ENCODE peak calls at places on chromosome 10, in ten cellular contexts. One of them, this sample, is unnamed.

GRCh38 chr10:93813507-93814465 is 56.0 kb downstream of the LGI1 start:
- DNase-seq in CD4-positive, alpha-beta T cell: peak
- DNase-seq in nephron progenitor cell: peak
- DNase-seq in lower leg skin: no peak
- DNase-seq in transverse colon: peak
- DNase-seq in left ventricle myocardium inferior: peak
- DNase-seq in fibroblast of the aortic adventitia: peak
- DNase-seq in fibroblast of lung: peak
- DNase-seq in HCT116: peak
- DNase-seq in AG09319: no peak
- DNase-seq in this sample: no peak

GRCh38 chr10:103921750-103922195 is 3.8 kb upstream of the STN1 start:
- DNase-seq in CD4-positive, alpha-beta T cell: no peak
- DNase-seq in nephron progenitor cell: no peak
- DNase-seq in lower leg skin: no peak
- DNase-seq in transverse colon: peak
- DNase-seq in left ventricle myocardium inferior: no peak
- DNase-seq in fibroblast of the aortic adventitia: peak
- DNase-seq in fibroblast of lung: peak
- DNase-seq in HCT116: peak
- DNase-seq in AG09319: no peak
- DNase-seq in this sample: no peak

GRCh38 chr10:95343573-95343972 is 52.8 kb upstream of the PDLIM1 start:
- DNase-seq in CD4-positive, alpha-beta T cell: no peak
- DNase-seq in nephron progenitor cell: no peak
- DNase-seq in lower leg skin: no peak
- DNase-seq in transverse colon: no peak
- DNase-seq in left ventricle myocardium inferior: no peak
- DNase-seq in fibroblast of the aortic adventitia: no peak
- DNase-seq in fibroblast of lung: no peak
- DNase-seq in HCT116: no peak
- DNase-seq in AG09319: no peak
- DNase-seq in this sample: no peak

GRCh38 chr10:36183056-36183455 is 541.0 kb upstream of the FZD8 start:
- DNase-seq in CD4-positive, alpha-beta T cell: no peak
- DNase-seq in nephron progenitor cell: no peak
- DNase-seq in lower leg skin: no peak
- DNase-seq in transverse colon: no peak
- DNase-seq in left ventricle myocardium inferior: no peak
- DNase-seq in fibroblast of the aortic adventitia: no peak
- DNase-seq in fibroblast of lung: no peak
- DNase-seq in HCT116: no peak
- DNase-seq in AG09319: no peak
- DNase-seq in this sample: no peak

GRCh38 chr10:28765641-28766040 is 88.3 kb downstream of the BAMBI start:
- DNase-seq in CD4-positive, alpha-beta T cell: no peak
- DNase-seq in nephron progenitor cell: no peak
- DNase-seq in lower leg skin: no peak
- DNase-seq in transverse colon: no peak
- DNase-seq in left ventricle myocardium inferior: no peak
- DNase-seq in fibroblast of the aortic adventitia: no peak
- DNase-seq in fibroblast of lung: no peak
- DNase-seq in HCT116: no peak
- DNase-seq in AG09319: no peak
- DNase-seq in this sample: no peak

GRCh38 chr10:43220971-43221418 is 45.9 kb downstream of the RASGEF1A start:
- DNase-seq in CD4-positive, alpha-beta T cell: no peak
- DNase-seq in nephron progenitor cell: no peak
- DNase-seq in lower leg skin: peak
- DNase-seq in transverse colon: peak
- DNase-seq in left ventricle myocardium inferior: peak
- DNase-seq in fibroblast of the aortic adventitia: no peak
- DNase-seq in fibroblast of lung: no peak
- DNase-seq in HCT116: no peak
- DNase-seq in AG09319: no peak
- DNase-seq in this sample: no peak

GRCh38 chr10:107548301-107548700 is 383.8 kb upstream of the SORCS1 start:
- DNase-seq in CD4-positive, alpha-beta T cell: no peak
- DNase-seq in nephron progenitor cell: no peak
- DNase-seq in lower leg skin: no peak
- DNase-seq in transverse colon: no peak
- DNase-seq in left ventricle myocardium inferior: no peak
- DNase-seq in fibroblast of the aortic adventitia: no peak
- DNase-seq in fibroblast of lung: no peak
- DNase-seq in HCT116: no peak
- DNase-seq in AG09319: no peak
- DNase-seq in this sample: no peak

GRCh38 chr10:75395955-75396860 is 5.4 kb downstream of the ZNF503 start:
- DNase-seq in CD4-positive, alpha-beta T cell: no peak
- DNase-seq in nephron progenitor cell: peak
- DNase-seq in lower leg skin: no peak
- DNase-seq in transverse colon: peak
- DNase-seq in left ventricle myocardium inferior: peak
- DNase-seq in fibroblast of the aortic adventitia: peak
- DNase-seq in fibroblast of lung: peak
- DNase-seq in HCT116: no peak
- DNase-seq in AG09319: no peak
- DNase-seq in this sample: no peak

GRCh38 chr10:94403034-94403822 is 887 bp downstream of the TBC1D12 start:
- DNase-seq in CD4-positive, alpha-beta T cell: peak
- DNase-seq in nephron progenitor cell: peak
- DNase-seq in lower leg skin: peak
- DNase-seq in transverse colon: peak
- DNase-seq in left ventricle myocardium inferior: peak
- DNase-seq in fibroblast of the aortic adventitia: peak
- DNase-seq in fibroblast of lung: peak
- DNase-seq in HCT116: peak
- DNase-seq in AG09319: no peak
- DNase-seq in this sample: peak

DNA sequence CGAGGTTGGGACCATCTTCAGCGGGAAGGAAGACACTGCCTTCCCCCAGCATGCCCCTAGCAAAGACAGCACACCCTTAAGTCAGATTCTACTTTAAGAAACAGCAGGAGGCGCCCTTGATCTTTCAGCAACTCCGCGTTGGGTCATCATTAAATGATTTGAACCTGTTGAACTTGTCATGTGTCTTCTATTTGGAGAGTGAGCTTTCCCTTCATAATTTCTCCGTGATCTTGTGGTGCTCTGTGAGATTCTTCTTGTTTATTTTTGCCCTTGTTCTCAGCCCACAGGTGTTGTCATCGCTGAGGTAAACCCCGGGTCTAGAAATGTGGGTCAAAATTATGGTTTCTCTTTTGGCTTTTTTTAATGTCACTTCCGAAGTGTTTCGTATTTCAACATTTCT is 49.5 kb upstream of the PITRM1 start:
- DNase-seq in CD4-positive, alpha-beta T cell: no peak
- DNase-seq in nephron progenitor cell: no peak
- DNase-seq in lower leg skin: no peak
- DNase-seq in transverse colon: no peak
- DNase-seq in left ventricle myocardium inferior: no peak
- DNase-seq in fibroblast of the aortic adventitia: no peak
- DNase-seq in fibroblast of lung: peak
- DNase-seq in HCT116: no peak
- DNase-seq in AG09319: no peak
- DNase-seq in this sample: no peak
- TF ChIP-seq CTCF in CD4-positive, alpha-beta T cell: no peak
- TF ChIP-seq CTCF in nephron progenitor cell: peak
- TF ChIP-seq CTCF in lower leg skin: no peak
- TF ChIP-seq CTCF in transverse colon: no peak
- TF ChIP-seq CTCF in left ventricle myocardium inferior: peak
- TF ChIP-seq CTCF in fibroblast of the aortic adventitia: no peak
- TF ChIP-seq CTCF in fibroblast of lung: peak
- TF ChIP-seq CTCF in HCT116: peak
- TF ChIP-seq CTCF in AG09319: peak
- TF ChIP-seq CTCF in this sample: no peak

GRCh38 chr10:91743460-91743859 is 54.8 kb upstream of the TNKS2 start:
- DNase-seq in CD4-positive, alpha-beta T cell: no peak
- DNase-seq in nephron progenitor cell: no peak
- DNase-seq in lower leg skin: no peak
- DNase-seq in transverse colon: no peak
- DNase-seq in left ventricle myocardium inferior: no peak
- DNase-seq in fibroblast of the aortic adventitia: no peak
- DNase-seq in fibroblast of lung: no peak
- DNase-seq in HCT116: no peak
- DNase-seq in AG09319: no peak
- DNase-seq in this sample: no peak

GRCh38 chr10:91742189-91742588 is 56.0 kb upstream of the TNKS2 start:
- DNase-seq in CD4-positive, alpha-beta T cell: no peak
- DNase-seq in nephron progenitor cell: no peak
- DNase-seq in lower leg skin: no peak
- DNase-seq in transverse colon: no peak
- DNase-seq in left ventricle myocardium inferior: no peak
- DNase-seq in fibroblast of the aortic adventitia: no peak
- DNase-seq in fibroblast of lung: peak
- DNase-seq in HCT116: no peak
- DNase-seq in AG09319: no peak
- DNase-seq in this sample: no peak

GRCh38 chr10:91740353-91740924 is 57.8 kb upstream of the TNKS2 start:
- DNase-seq in CD4-positive, alpha-beta T cell: no peak
- DNase-seq in nephron progenitor cell: no peak
- DNase-seq in lower leg skin: no peak
- DNase-seq in transverse colon: no peak
- DNase-seq in left ventricle myocardium inferior: no peak
- DNase-seq in fibroblast of the aortic adventitia: no peak
- DNase-seq in fibroblast of lung: no peak
- DNase-seq in HCT116: no peak
- DNase-seq in AG09319: no peak
- DNase-seq in this sample: no peak

GRCh38 chr10:91745086-91745831 is 53.0 kb upstream of the TNKS2 start:
- DNase-seq in CD4-positive, alpha-beta T cell: no peak
- DNase-seq in nephron progenitor cell: peak
- DNase-seq in lower leg skin: no peak
- DNase-seq in transverse colon: no peak
- DNase-seq in left ventricle myocardium inferior: no peak
- DNase-seq in fibroblast of the aortic adventitia: peak
- DNase-seq in fibroblast of lung: peak
- DNase-seq in HCT116: peak
- DNase-seq in AG09319: no peak
- DNase-seq in this sample: no peak
- TF ChIP-seq CTCF in CD4-positive, alpha-beta T cell: no peak
- TF ChIP-seq CTCF in nephron progenitor cell: peak
- TF ChIP-seq CTCF in lower leg skin: no peak
- TF ChIP-seq CTCF in transverse colon: no peak
- TF ChIP-seq CTCF in left ventricle myocardium inferior: peak
- TF ChIP-seq CTCF in fibroblast of the aortic adventitia: peak
- TF ChIP-seq CTCF in fibroblast of lung: peak
- TF ChIP-seq CTCF in HCT116: peak
- TF ChIP-seq CTCF in AG09319: peak
- TF ChIP-seq CTCF in this sample: no peak

GRCh38 chr10:116043304-116043703 is 229.7 kb downstream of the GFRA1 start:
- DNase-seq in CD4-positive, alpha-beta T cell: no peak
- DNase-seq in nephron progenitor cell: no peak
- DNase-seq in lower leg skin: no peak
- DNase-seq in transverse colon: no peak
- DNase-seq in left ventricle myocardium inferior: no peak
- DNase-seq in fibroblast of the aortic adventitia: no peak
- DNase-seq in fibroblast of lung: no peak
- DNase-seq in HCT116: no peak
- DNase-seq in AG09319: no peak
- DNase-seq in this sample: no peak
- TF ChIP-seq CTCF in CD4-positive, alpha-beta T cell: no peak
- TF ChIP-seq CTCF in nephron progenitor cell: no peak
- TF ChIP-seq CTCF in lower leg skin: no peak
- TF ChIP-seq CTCF in transverse colon: no peak
- TF ChIP-seq CTCF in left ventricle myocardium inferior: no peak
- TF ChIP-seq CTCF in fibroblast of the aortic adventitia: no peak
- TF ChIP-seq CTCF in fibroblast of lung: no peak
- TF ChIP-seq CTCF in HCT116: no peak
- TF ChIP-seq CTCF in AG09319: no peak
- TF ChIP-seq CTCF in this sample: no peak

GRCh38 chr10:69936091-69936490 is 116.6 kb upstream of the MACROH2A2 start:
- DNase-seq in CD4-positive, alpha-beta T cell: no peak
- DNase-seq in nephron progenitor cell: no peak
- DNase-seq in lower leg skin: no peak
- DNase-seq in transverse colon: no peak
- DNase-seq in left ventricle myocardium inferior: no peak
- DNase-seq in fibroblast of the aortic adventitia: no peak
- DNase-seq in fibroblast of lung: no peak
- DNase-seq in HCT116: no peak
- DNase-seq in AG09319: no peak
- DNase-seq in this sample: no peak

GRCh38 chr10:69939481-69939880 is 113.2 kb upstream of the MACROH2A2 start:
- DNase-seq in CD4-positive, alpha-beta T cell: no peak
- DNase-seq in nephron progenitor cell: no peak
- DNase-seq in lower leg skin: no peak
- DNase-seq in transverse colon: no peak
- DNase-seq in left ventricle myocardium inferior: no peak
- DNase-seq in fibroblast of the aortic adventitia: no peak
- DNase-seq in fibroblast of lung: no peak
- DNase-seq in HCT116: no peak
- DNase-seq in AG09319: no peak
- DNase-seq in this sample: no peak

GRCh38 chr10:69938541-69938991 is 114.1 kb upstream of the MACROH2A2 start:
- DNase-seq in CD4-positive, alpha-beta T cell: no peak
- DNase-seq in nephron progenitor cell: no peak
- DNase-seq in lower leg skin: no peak
- DNase-seq in transverse colon: no peak
- DNase-seq in left ventricle myocardium inferior: no peak
- DNase-seq in fibroblast of the aortic adventitia: no peak
- DNase-seq in fibroblast of lung: no peak
- DNase-seq in HCT116: no peak
- DNase-seq in AG09319: no peak
- DNase-seq in this sample: no peak

GRCh38 chr10:69939033-69939432 is 113.6 kb upstream of the MACROH2A2 start:
- DNase-seq in CD4-positive, alpha-beta T cell: no peak
- DNase-seq in nephron progenitor cell: no peak
- DNase-seq in lower leg skin: no peak
- DNase-seq in transverse colon: no peak
- DNase-seq in left ventricle myocardium inferior: no peak
- DNase-seq in fibroblast of the aortic adventitia: no peak
- DNase-seq in fibroblast of lung: no peak
- DNase-seq in HCT116: no peak
- DNase-seq in AG09319: no peak
- DNase-seq in this sample: no peak

GRCh38 chr10:69934768-69935167 is 117.9 kb upstream of the MACROH2A2 start:
- DNase-seq in CD4-positive, alpha-beta T cell: no peak
- DNase-seq in nephron progenitor cell: no peak
- DNase-seq in lower leg skin: no peak
- DNase-seq in transverse colon: no peak
- DNase-seq in left ventricle myocardium inferior: no peak
- DNase-seq in fibroblast of the aortic adventitia: no peak
- DNase-seq in fibroblast of lung: no peak
- DNase-seq in HCT116: no peak
- DNase-seq in AG09319: no peak
- DNase-seq in this sample: no peak
- TF ChIP-seq CTCF in CD4-positive, alpha-beta T cell: no peak
- TF ChIP-seq CTCF in nephron progenitor cell: no peak
- TF ChIP-seq CTCF in lower leg skin: no peak
- TF ChIP-seq CTCF in transverse colon: no peak
- TF ChIP-seq CTCF in left ventricle myocardium inferior: no peak
- TF ChIP-seq CTCF in fibroblast of the aortic adventitia: no peak
- TF ChIP-seq CTCF in fibroblast of lung: peak
- TF ChIP-seq CTCF in HCT116: no peak
- TF ChIP-seq CTCF in AG09319: no peak
- TF ChIP-seq CTCF in this sample: no peak

This sample was measured in mesothelial cell of epicardium.